ENCODE peak calls at places on chromosome 2, in ten cellular contexts. D is progenitor cell of endocrine pancreas; N is stimulated activated CD4-positive, alpha-beta T cell treated with anti-CD3 and anti-CD28 coated beads, TNF-alpha, amount 100 ng/mL, for 1 hour; E is stimulated activated CD8-positive, alpha-beta memory T cell treated with anti-CD3 and anti-CD28 coated beads, Interleukin-12 subunit alpha, Interleukin-12 subunit beta, amount 100 ng/mL, for 1 hour; C is endothelial cell; P is AG08395; I is HEK293T; B is aorta; S is HFF-Myc; R is NCI-H1930. Z is an unnamed sample.

GRCh38 chr2:172081248-172082022 is 3.9 kb upstream of the DLX1 start:
- DNase-seq in D (no peak), N (no peak), E (no peak), C (peak), P (no peak), I (no peak), B (no peak), S (no peak), R (no peak), Z (no peak)

GRCh38 chr2:174779361-174779928 is 15.2 kb upstream of the CHRNA1 start:
- DNase-seq in D (no peak), N (no peak), E (no peak), C (no peak), P (peak), I (no peak), B (no peak), S (peak), R (no peak), Z (no peak)

GRCh38 chr2:44009136-44009744 is 13.5 kb upstream of the LRPPRC start:
- DNase-seq in D (no peak), N (no peak), E (no peak), C (no peak), P (no peak), I (no peak), B (no peak), S (no peak), R (no peak), Z (no peak)

GRCh38 chr2:28694364-28694763 is 57.3 kb upstream of the PPP1CB start:
- DNase-seq in D (no peak), N (no peak), E (no peak), C (no peak), P (no peak), I (no peak), B (no peak), S (no peak), R (no peak), Z (no peak)

GRCh38 chr2:57862727-57863126 is 183.9 kb upstream of the VRK2 start:
- DNase-seq in D (no peak), N (no peak), E (no peak), C (no peak), P (no peak), I (no peak), B (no peak), S (no peak), R (no peak), Z (no peak)

GRCh38 chr2:240685771-240686371 is 3.2 kb upstream of the AQP12B start:
- DNase-seq in D (no peak), N (no peak), E (no peak), C (no peak), P (no peak), I (no peak), B (no peak), S (no peak), R (no peak), Z (no peak)

GRCh38 chr2:48124592-48124991 is 218.3 kb upstream of the FBXO11 start:
- DNase-seq in D (no peak), N (no peak), E (no peak), C (no peak), P (peak), I (no peak), B (no peak), S (no peak), R (no peak), Z (no peak)

GRCh38 chr2:18871430-18871829 is 282.1 kb upstream of the NT5C1B start:
- DNase-seq in D (no peak), N (no peak), E (no peak), C (no peak), P (no peak), I (no peak), B (no peak), S (no peak), R (no peak), Z (no peak)

GRCh38 chr2:21261591-21261990 is 137.8 kb downstream of the TDRD15 start:
- DNase-seq in D (no peak), N (no peak), E (no peak), C (no peak), P (no peak), I (no peak), B (no peak), S (no peak), R (no peak), Z (no peak)

GRCh38 chr2:234620018-234620417 is 123.1 kb upstream of the ARL4C start:
- DNase-seq in D (no peak), N (no peak), E (no peak), C (no peak), P (no peak), I (no peak), B (no peak), S (no peak), R (no peak), Z (no peak)

GRCh38 chr2:29108225-29108624 is 7.0 kb upstream of the CLIP4 start:
- DNase-seq in D (no peak), N (no peak), E (no peak), C (no peak), P (peak), I (no peak), B (no peak), S (no peak), R (no peak), Z (no peak)

GRCh38 chr2:15840173-15840572 is 100.2 kb upstream of the MYCN start:
- DNase-seq in D (no peak), N (no peak), E (no peak), C (no peak), P (no peak), I (no peak), B (no peak), S (no peak), R (no peak), Z (no peak)

GRCh38 chr2:190718652-190719526 is 70.0 kb downstream of the NAB1 start:
- DNase-seq in D (no peak), N (no peak), E (no peak), C (no peak), P (peak), I (no peak), B (peak), S (peak), R (no peak), Z (no peak)

GRCh38 chr2:141380625-141381012 is 750.2 kb downstream of the LRP1B start:
- DNase-seq in D (no peak), N (no peak), E (no peak), C (no peak), P (no peak), I (no peak), B (no peak), S (no peak), R (no peak), Z (no peak)

GRCh38 chr2:184154438-184154837 is 443.9 kb upstream of the ZNF804A start:
- DNase-seq in D (no peak), N (no peak), E (no peak), C (no peak), P (peak), I (no peak), B (no peak), S (no peak), R (no peak), Z (no peak)